ENCODE peak calls at places on chromosomes 7 and 10, in eight cellular contexts. Q is NCI-H2029, J is anterior cingulate cortex, O is EL, C is AG09319, F is fibroblast of lung, L is HFFc6, S is T1000. E is an unnamed sample.
A peak's percentile ranks its signal among the peaks of the same experiment; 100 is the strongest.

GRCh38 chr10:122786269-122786668 is 59.4 kb downstream of the CUZD1 start:
- DNase-seq in Q (no peak), J (peak; percentile 2), O (peak; percentile 29), C (no peak), F (no peak), L (peak; percentile 3), S (no peak), E (peak; percentile 94)

GRCh38 chr10:131117416-131118212 is 193.9 kb downstream of the TCERG1L start:
- DNase-seq in Q (no peak), J (no peak), O (no peak), C (no peak), F (no peak), L (no peak), S (no peak), E (no peak)

GRCh38 chr10:90175161-90175681 is 473.8 kb downstream of the KIF20B start:
- DNase-seq in Q (no peak), J (no peak), O (no peak), C (no peak), F (peak; percentile 95), L (no peak), S (no peak), E (no peak)

GRCh38 chr7:63899691-63900393 is 98.8 kb upstream of the ZNF722 start:
- DNase-seq in Q (no peak), J (peak; percentile 78), O (no peak), C (no peak), F (no peak), L (no peak), S (peak; percentile 54), E (no peak)

GRCh38 chr7:112160130-112160770 is 45.9 kb downstream of the DOCK4 start:
- DNase-seq in Q (peak; percentile 47), J (no peak), O (no peak), C (no peak), F (peak; percentile 48), L (no peak), S (no peak), E (no peak)

GRCh38 chr10:103808784-103809183 is 46.6 kb downstream of the SH3PXD2A start:
- DNase-seq in Q (no peak), J (no peak), O (no peak), C (no peak), F (no peak), L (no peak), S (no peak), E (no peak)

GRCh38 chr7:36781011-36781738 is 56.9 kb upstream of the AOAH start:
- DNase-seq in Q (no peak), J (no peak), O (no peak), C (no peak), F (no peak), L (no peak), S (no peak), E (no peak)

GRCh38 chr10:94208315-94208714 is 154.4 kb downstream of the NOC3L start:
- DNase-seq in Q (no peak), J (no peak), O (no peak), C (no peak), F (no peak), L (no peak), S (no peak), E (no peak)

GRCh38 chr7:111770116-111770515 is 207.8 kb upstream of the IMMP2L start:
- DNase-seq in Q (no peak), J (no peak), O (no peak), C (no peak), F (no peak), L (no peak), S (no peak), E (no peak)

GRCh38 chr10:33037726-33038125 is 79.7 kb upstream of the ITGB1 start:
- DNase-seq in Q (no peak), J (no peak), O (no peak), C (no peak), F (no peak), L (no peak), S (no peak), E (no peak)

GRCh38 chr7:64946772-64947171 is 43.7 kb downstream of the ZNF273 start:
- DNase-seq in Q (no peak), J (no peak), O (peak; percentile 7), C (no peak), F (peak; percentile 9), L (no peak), S (no peak), E (peak; percentile 51)

GRCh38 chr10:77940627-77941026 is 14.1 kb upstream of the DLG5 start:
- DNase-seq in Q (no peak), J (no peak), O (no peak), C (no peak), F (no peak), L (no peak), S (no peak), E (no peak)

GRCh38 chr7:22295402-22296264 is 61.3 kb downstream of the RAPGEF5 start:
- DNase-seq in Q (no peak), J (no peak), O (no peak), C (no peak), F (peak; percentile 11), L (no peak), S (no peak), E (no peak)

GRCh38 chr10:6743291-6743849 is 163.3 kb upstream of the PRKCQ start:
- DNase-seq in Q (no peak), J (no peak), O (no peak), C (no peak), F (no peak), L (no peak), S (no peak), E (no peak)

GRCh38 chr10:44307691-44308090 is 77.2 kb downstream of the CXCL12 start:
- DNase-seq in Q (no peak), J (no peak), O (no peak), C (no peak), F (no peak), L (no peak), S (no peak), E (no peak)

GRCh38 chr7:2019693-2020511 is 212.8 kb downstream of the MAD1L1 start:
- DNase-seq in Q (no peak), J (no peak), O (peak; percentile 89), C (peak; percentile 73), F (peak; percentile 96), L (peak; percentile 94), S (peak; percentile 30), E (no peak)

GRCh38 chr10:50594012-50594411 is 29.7 kb downstream of the SGMS1 start:
- DNase-seq in Q (peak; percentile 37), J (no peak), O (peak; percentile 76), C (peak; percentile 84), F (peak; percentile 96), L (peak; percentile 76), S (peak; percentile 7), E (no peak)

GRCh38 chr10:113538131-113538530 is 14.7 kb upstream of the HABP2 start:
- DNase-seq in Q (no peak), J (no peak), O (peak; percentile 69), C (no peak), F (no peak), L (no peak), S (no peak), E (no peak)

GRCh38 chr7:30019387-30019786 is 7.1 kb downstream of the FKBP14 start:
- DNase-seq in Q (no peak), J (no peak), O (no peak), C (no peak), F (no peak), L (no peak), S (no peak), E (no peak)

GRCh38 chr10:43133196-43133808 is 4.9 kb upstream of the CSGALNACT2 start:
- DNase-seq in Q (no peak), J (no peak), O (no peak), C (no peak), F (no peak), L (no peak), S (no peak), E (no peak)

GRCh38 chr7:82257118-82257695 is 186.4 kb downstream of the CACNA2D1 start:
- DNase-seq in Q (no peak), J (peak; percentile 11), O (no peak), C (no peak), F (no peak), L (no peak), S (no peak), E (no peak)

GRCh38 chr7:36854652-36855051 is 130.4 kb upstream of the AOAH start:
- DNase-seq in Q (no peak), J (no peak), O (no peak), C (no peak), F (no peak), L (no peak), S (no peak), E (no peak)

GRCh38 chr7:47622946-47623640 is 41.2 kb upstream of the TNS3 start:
- DNase-seq in Q (no peak), J (no peak), O (peak; percentile 86), C (peak; percentile 94), F (peak; percentile 99), L (peak; percentile 87), S (no peak), E (no peak)

GRCh38 chr7:131212114-131212513 is 115.6 kb upstream of the MKLN1 start:
- DNase-seq in Q (no peak), J (no peak), O (no peak), C (no peak), F (peak; percentile 37), L (no peak), S (no peak), E (peak; percentile 74)

GRCh38 chr10:44818721-44819127 is 92.4 kb upstream of the TMEM72 start:
- DNase-seq in Q (no peak), J (no peak), O (peak; percentile 25), C (no peak), F (no peak), L (no peak), S (no peak), E (no peak)

GRCh38 chr7:75711634-75712494 is 26.9 kb downstream of the HIP1 start:
- DNase-seq in Q (no peak), J (no peak), O (peak; percentile 45), C (no peak), F (peak; percentile 36), L (peak; percentile 60), S (no peak), E (no peak)

GRCh38 chr7:144414815-144415214 is 11.3 kb upstream of the NOBOX start:
- DNase-seq in Q (no peak), J (no peak), O (no peak), C (no peak), F (no peak), L (no peak), S (no peak), E (no peak)

GRCh38 chr7:104341545-104341944 is 13.1 kb downstream of the LHFPL3 start:
- DNase-seq in Q (no peak), J (no peak), O (no peak), C (no peak), F (no peak), L (no peak), S (no peak), E (peak; percentile 62)

GRCh38 chr7:44431091-44431608 is 59.3 kb downstream of the NUDCD3 start:
- DNase-seq in Q (peak; percentile 64), J (no peak), O (no peak), C (no peak), F (no peak), L (no peak), S (no peak), E (peak; percentile 58)

GRCh38 chr7:762891-763290 is 35.8 kb upstream of the PRKAR1B start:
- DNase-seq in Q (no peak), J (no peak), O (no peak), C (no peak), F (no peak), L (no peak), S (no peak), E (no peak)

GRCh38 chr10:70662362-70663220 is 9.7 kb upstream of the ADAMTS14 start:
- DNase-seq in Q (no peak), J (no peak), O (no peak), C (no peak), F (peak; percentile 82), L (no peak), S (no peak), E (no peak)

GRCh38 chr10:110431659-110432058 is 66.0 kb upstream of the DUSP5 start:
- DNase-seq in Q (no peak), J (no peak), O (no peak), C (no peak), F (no peak), L (no peak), S (no peak), E (no peak)

GRCh38 chr7:144384555-144385245 is 18.8 kb downstream of the NOBOX start:
- DNase-seq in Q (no peak), J (no peak), O (no peak), C (no peak), F (no peak), L (no peak), S (no peak), E (peak; percentile 42)

GRCh38 chr7:26034386-26034785 is 117.6 kb upstream of the NFE2L3 start:
- DNase-seq in Q (no peak), J (no peak), O (no peak), C (no peak), F (no peak), L (no peak), S (no peak), E (no peak)

E was measured in iPS-NIHi11.